ENCODE peak calls at places on chromosomes 4 and X, in four cellular contexts. Y, U, B and Q are unnamed samples.

GRCh38 chrX:13906103-13906502 is 89.2 kb upstream of the GPM6B start:
- DNase-seq in Y (no peak), U (no peak), B (no peak), Q (no peak)

GRCh38 chr4:43242611-43243010 is 350.1 kb downstream of the GRXCR1 start:
- DNase-seq in Y (no peak), U (no peak), B (no peak), Q (no peak)

GRCh38 chr4:139556735-139557505 is 901 bp upstream of the SETD7 start:
- DNase-seq in Y (peak; percentile 19), U (peak; percentile 49), B (no peak), Q (peak; percentile 37)

GRCh38 chr4:30537462-30537861 is 182.7 kb upstream of the PCDH7 start:
- DNase-seq in Y (no peak), U (no peak), B (no peak), Q (no peak)

GRCh38 chr4:148311493-148311892 is 130.7 kb downstream of the NR3C2 start:
- DNase-seq in Y (no peak), U (no peak), B (no peak), Q (no peak)

GRCh38 chr4:3613980-3614730 is 81.9 kb upstream of the LRPAP1 start:
- DNase-seq in Y (no peak), U (no peak), B (peak; percentile 30), Q (no peak)

GRCh38 chr4:77152421-77152820 is 4.6 kb upstream of the CCNG2 start:
- DNase-seq in Y (no peak), U (no peak), B (no peak), Q (no peak)

GRCh38 chr4:6783111-6783981 is 819 bp downstream of the KIAA0232 start:
- DNase-seq in Y (peak; percentile 95), U (peak; percentile 92), B (peak; percentile 80), Q (peak; percentile 96)

GRCh38 chrX:119880552-119881437 is 9.2 kb downstream of the NDUFA1 start:
- DNase-seq in Y (peak; percentile 32), U (no peak), B (peak; percentile 45), Q (peak; percentile 80)

GRCh38 chrX:100649550-100650356 is 5.8 kb downstream of the SRPX2 start:
- DNase-seq in Y (no peak), U (peak; percentile 11), B (peak; percentile 90), Q (no peak)

GRCh38 chr4:1939664-1940509 is 68.7 kb downstream of the NSD2 start:
- DNase-seq in Y (no peak), U (no peak), B (peak; percentile 9), Q (no peak)

GRCh38 chr4:113411496-113411938 is 350.0 kb downstream of the CAMK2D start:
- DNase-seq in Y (no peak), U (no peak), B (peak; percentile 15), Q (no peak)

GRCh38 chr4:151407466-151408379 is 1.3 kb upstream of the FHIP1A start:
- DNase-seq in Y (no peak), U (peak; percentile 22), B (no peak), Q (no peak)

GRCh38 chrX:41542151-41542935 is 95.2 kb downstream of the NYX start:
- DNase-seq in Y (peak; percentile 8), U (no peak), B (no peak), Q (no peak)

GRCh38 chrX:118727686-118728339 is 407 bp downstream of the IL13RA1 start:
- DNase-seq in Y (no peak), U (peak; percentile 10), B (peak; percentile 10), Q (no peak)

GRCh38 chr4:123418486-123418931 is 21.9 kb downstream of the SPRY1 start:
- DNase-seq in Y (no peak), U (peak; percentile 44), B (peak; percentile 97), Q (no peak)

GRCh38 chr4:113628711-113629110 is 132.8 kb downstream of the CAMK2D start:
- DNase-seq in Y (no peak), U (no peak), B (no peak), Q (no peak)

GRCh38 chr4:136599890-136600289 is 932.4 kb downstream of the PCDH18 start:
- DNase-seq in Y (no peak), U (no peak), B (peak; percentile 3), Q (no peak)

GRCh38 chr4:122117743-122118142 is 34.4 kb upstream of the BLTP1 start:
- DNase-seq in Y (no peak), U (no peak), B (no peak), Q (no peak)
- TF ChIP-seq ELF4 in Y (no peak), U (no peak), B (no peak), Q (no peak)

GRCh38 chr4:15400276-15400675 is 27.6 kb upstream of the C1QTNF7 start:
- DNase-seq in Y (no peak), U (no peak), B (no peak), Q (no peak)

GRCh38 chr4:15395342-15395741 is 32.5 kb upstream of the C1QTNF7 start:
- DNase-seq in Y (no peak), U (no peak), B (no peak), Q (no peak)

GRCh38 chr4:15398001-15398400 is 29.8 kb upstream of the C1QTNF7 start:
- DNase-seq in Y (no peak), U (no peak), B (no peak), Q (no peak)

GRCh38 chr4:15398732-15399131 is 29.1 kb upstream of the C1QTNF7 start:
- DNase-seq in Y (no peak), U (no peak), B (no peak), Q (no peak)

DNA sequence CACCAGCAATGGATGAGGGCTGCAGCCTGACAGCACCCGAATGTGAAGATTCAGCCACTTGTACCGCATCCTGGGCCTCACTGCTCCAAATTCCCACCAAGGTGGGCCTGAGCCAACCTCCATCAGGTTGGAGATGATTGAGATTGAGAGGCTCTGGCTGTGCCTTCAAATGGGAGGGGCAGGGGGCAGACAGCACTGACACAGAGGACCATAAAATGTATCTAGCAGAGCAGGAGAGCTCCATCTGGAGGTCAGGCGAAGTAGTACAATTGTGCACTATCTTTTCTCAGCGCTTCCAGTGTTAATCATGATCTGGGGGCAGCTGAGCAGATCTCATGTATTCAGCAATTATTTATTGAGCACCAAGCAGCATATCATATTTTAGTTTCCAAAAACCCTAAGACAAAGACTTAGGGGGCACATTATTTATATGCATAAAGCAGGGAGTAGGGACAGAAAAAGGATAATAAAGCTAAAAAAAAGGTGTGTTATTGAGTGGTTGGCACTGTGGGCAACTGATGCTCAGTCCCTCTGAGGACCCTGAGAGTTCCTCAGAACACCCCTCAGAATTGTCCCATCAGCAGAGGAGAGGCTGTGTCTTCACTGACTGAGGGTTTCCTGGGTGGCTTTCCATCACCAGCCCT is 31.6 kb upstream of the C1QTNF7 start:
- DNase-seq in Y (peak; percentile 62), U (peak; percentile 75), B (peak; percentile 33), Q (peak; percentile 71)
- TF ChIP-seq ELF4 in Y (no peak), U (no peak), B (no peak), Q (no peak)

GRCh38 chrX:130994671-130995070 is 63.5 kb upstream of the ARHGAP36 start:
- DNase-seq in Y (peak; percentile 24), U (peak; percentile 24), B (no peak), Q (peak; percentile 56)
- TF ChIP-seq ELF4 in Y (no peak), U (no peak), B (no peak), Q (no peak)

DNA sequence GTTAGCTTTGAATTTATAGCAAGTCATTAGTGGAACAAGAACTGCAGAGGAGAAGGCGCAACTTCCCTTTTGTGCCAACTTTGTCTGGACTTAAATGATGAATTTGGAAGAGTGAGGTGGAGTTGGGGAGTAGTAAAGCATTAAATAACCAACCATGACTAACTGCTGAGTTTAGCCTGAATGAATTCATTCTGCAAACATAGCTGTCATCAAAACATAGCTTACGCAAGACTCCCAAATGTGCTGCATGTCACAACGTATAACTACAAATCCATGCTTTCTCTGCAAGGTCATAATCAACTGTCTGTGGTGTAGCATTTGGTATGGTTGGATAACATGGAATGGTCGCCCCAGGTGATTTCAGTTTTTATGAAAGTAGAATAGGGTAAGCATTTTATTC is 75.9 kb upstream of the RPL34 start:
- DNase-seq in Y (no peak), U (no peak), B (peak; percentile 6), Q (no peak)
- TF ChIP-seq ELF4 in Y (no peak), U (no peak), B (no peak), Q (no peak)

GRCh38 chrX:9885150-9885549 is 82.0 kb upstream of the CLDN34 start:
- DNase-seq in Y (peak; percentile 35), U (peak; percentile 70), B (peak; percentile 30), Q (peak; percentile 53)

GRCh38 chrX:9884031-9884779 is 83.0 kb upstream of the CLDN34 start:
- DNase-seq in Y (no peak), U (no peak), B (no peak), Q (no peak)

GRCh38 chrX:9890541-9891200 is 76.5 kb upstream of the CLDN34 start:
- DNase-seq in Y (no peak), U (no peak), B (no peak), Q (no peak)

GRCh38 chrX:9888953-9889470 is 78.1 kb upstream of the CLDN34 start:
- DNase-seq in Y (no peak), U (no peak), B (no peak), Q (no peak)
- TF ChIP-seq ELF4 in Y (no peak), U (no peak), B (no peak), Q (no peak)

DNA sequence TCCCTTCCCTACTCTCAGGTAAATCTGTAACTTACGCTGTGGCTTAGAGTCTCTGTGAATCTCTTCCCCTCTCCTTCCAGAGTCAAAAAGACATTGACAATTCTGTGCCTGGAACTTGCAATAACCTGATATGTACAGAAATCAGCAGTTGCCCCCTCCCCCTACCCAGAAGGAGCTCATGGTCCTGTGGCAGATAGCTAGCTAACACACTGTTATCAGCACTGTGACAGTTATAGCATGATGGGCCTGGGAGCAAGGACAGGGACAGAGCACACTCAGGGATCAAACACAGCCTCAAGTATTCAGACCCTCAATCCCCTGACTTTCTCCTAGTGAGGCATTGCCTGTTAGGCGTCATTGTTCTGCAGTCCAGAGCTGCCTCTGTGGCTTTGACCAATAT is 18.7 kb upstream of the MAGEA10 start:
- DNase-seq in Y (peak; percentile 49), U (no peak), B (no peak), Q (no peak)
- TF ChIP-seq ELF4 in Y (no peak), U (no peak), B (no peak), Q (no peak)

GRCh38 chr4:74366367-74366891 is 1.5 kb downstream of the EREG start:
- DNase-seq in Y (no peak), U (no peak), B (no peak), Q (no peak)
- TF ChIP-seq ELF4 in Y (no peak), U (no peak), B (no peak), Q (no peak)

DNA sequence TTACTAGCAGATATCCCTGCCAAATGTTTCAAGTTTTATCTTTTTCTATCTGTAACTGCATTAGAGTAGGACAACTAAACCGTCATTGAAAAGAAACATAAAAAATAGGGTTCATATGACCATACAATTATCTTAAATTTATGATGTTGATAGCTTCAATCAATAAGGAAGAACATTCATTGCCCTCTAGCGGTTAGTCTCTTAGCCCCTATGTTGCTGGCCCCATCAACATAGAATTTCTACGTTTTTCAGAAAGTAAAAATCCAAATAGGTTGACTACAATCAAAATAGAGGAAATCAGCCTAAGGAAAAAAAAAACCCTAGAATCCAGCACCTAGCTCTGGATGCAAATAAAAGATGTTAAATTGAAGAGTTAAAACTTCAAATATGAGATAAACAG is 225.1 kb upstream of the ITM2A start:
- DNase-seq in Y (no peak), U (no peak), B (no peak), Q (no peak)
- TF ChIP-seq ELF4 in Y (no peak), U (no peak), B (no peak), Q (no peak)

DNA sequence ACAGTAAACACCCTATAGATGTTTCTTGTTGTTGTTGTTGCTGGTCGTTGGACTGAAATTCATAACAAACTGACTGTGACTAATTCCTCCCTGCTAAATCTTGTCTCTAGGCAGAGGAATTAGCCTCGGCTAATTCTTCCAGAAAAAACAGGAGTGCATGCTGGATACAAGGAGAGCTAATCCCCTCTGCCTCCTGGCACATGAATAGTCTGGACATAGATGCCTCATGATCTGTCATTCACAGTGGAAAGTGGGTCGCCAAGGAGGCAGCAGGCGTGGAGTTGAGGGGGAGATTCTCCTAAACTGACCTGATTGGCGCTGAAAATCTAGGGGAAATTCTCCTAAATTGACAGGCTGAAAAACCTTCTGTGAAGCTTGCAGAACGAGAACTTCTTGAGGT is 220.1 kb downstream of the DCTD start:
- DNase-seq in Y (no peak), U (no peak), B (no peak), Q (no peak)
- TF ChIP-seq ELF4 in Y (no peak), U (no peak), B (no peak), Q (no peak)